ENCODE peak calls at places on chromosomes 7 and 10, in nine cellular contexts. One of them, this sample, is unnamed.

GRCh38 chr10:122113161-122113944 is 124.4 kb downstream of the TACC2 start:
- DNase-seq in suprapubic skin: peak
- DNase-seq in H54: peak
- DNase-seq in NB4: peak
- DNase-seq in body of pancreas: peak
- DNase-seq in HCT116: peak
- DNase-seq in adrenal gland: peak
- DNase-seq in stomach: peak
- DNase-seq in sigmoid colon: peak
- DNase-seq in this sample: peak

GRCh38 chr7:116557066-116557585 is 32.3 kb downstream of the CAV1 start:
- DNase-seq in suprapubic skin: no peak
- DNase-seq in stomach: no peak
- DNase-seq in H54: no peak
- DNase-seq in sigmoid colon: no peak
- DNase-seq in HCT116: no peak
- DNase-seq in adrenal gland: no peak
- DNase-seq in body of pancreas: no peak
- DNase-seq in NB4: no peak
- DNase-seq in this sample: no peak

GRCh38 chr10:23171232-23171876 is 20.8 kb upstream of the PTF1A start:
- DNase-seq in sigmoid colon: no peak
- DNase-seq in H54: no peak
- DNase-seq in HCT116: no peak
- DNase-seq in body of pancreas: peak
- DNase-seq in suprapubic skin: no peak
- DNase-seq in adrenal gland: peak
- DNase-seq in stomach: no peak
- DNase-seq in NB4: peak
- DNase-seq in this sample: no peak

GRCh38 chr10:23173549-23174074 is 18.5 kb upstream of the PTF1A start:
- DNase-seq in H54: no peak
- DNase-seq in NB4: no peak
- DNase-seq in stomach: no peak
- DNase-seq in body of pancreas: no peak
- DNase-seq in suprapubic skin: no peak
- DNase-seq in sigmoid colon: no peak
- DNase-seq in adrenal gland: no peak
- DNase-seq in HCT116: no peak
- DNase-seq in this sample: no peak

GRCh38 chr7:43198599-43199090 is 86.2 kb downstream of the HECW1 start:
- DNase-seq in NB4: no peak
- DNase-seq in sigmoid colon: no peak
- DNase-seq in H54: no peak
- DNase-seq in HCT116: no peak
- DNase-seq in stomach: no peak
- DNase-seq in suprapubic skin: no peak
- DNase-seq in body of pancreas: no peak
- DNase-seq in adrenal gland: no peak
- DNase-seq in this sample: no peak

GRCh38 chr7:112481833-112482669 is 1.3 kb downstream of the LSMEM1 start:
- DNase-seq in NB4: peak
- DNase-seq in suprapubic skin: no peak
- DNase-seq in adrenal gland: peak
- DNase-seq in sigmoid colon: peak
- DNase-seq in H54: peak
- DNase-seq in HCT116: peak
- DNase-seq in body of pancreas: peak
- DNase-seq in stomach: no peak
- DNase-seq in this sample: peak

GRCh38 chr10:124736491-124737136 is 7.6 kb downstream of the FAM53B start:
- DNase-seq in suprapubic skin: no peak
- DNase-seq in sigmoid colon: peak
- DNase-seq in NB4: no peak
- DNase-seq in body of pancreas: peak
- DNase-seq in stomach: peak
- DNase-seq in HCT116: no peak
- DNase-seq in H54: peak
- DNase-seq in adrenal gland: peak
- DNase-seq in this sample: peak

GRCh38 chr10:118256825-118257570 is 85.1 kb downstream of the FAM204A start:
- DNase-seq in body of pancreas: no peak
- DNase-seq in HCT116: no peak
- DNase-seq in stomach: no peak
- DNase-seq in adrenal gland: no peak
- DNase-seq in sigmoid colon: no peak
- DNase-seq in suprapubic skin: no peak
- DNase-seq in H54: no peak
- DNase-seq in NB4: no peak
- DNase-seq in this sample: no peak

GRCh38 chr10:86188326-86188725 is 178.3 kb downstream of the GRID1 start:
- DNase-seq in HCT116: no peak
- DNase-seq in body of pancreas: no peak
- DNase-seq in suprapubic skin: peak
- DNase-seq in sigmoid colon: no peak
- DNase-seq in NB4: no peak
- DNase-seq in adrenal gland: no peak
- DNase-seq in H54: no peak
- DNase-seq in stomach: peak
- DNase-seq in this sample: no peak

DNA sequence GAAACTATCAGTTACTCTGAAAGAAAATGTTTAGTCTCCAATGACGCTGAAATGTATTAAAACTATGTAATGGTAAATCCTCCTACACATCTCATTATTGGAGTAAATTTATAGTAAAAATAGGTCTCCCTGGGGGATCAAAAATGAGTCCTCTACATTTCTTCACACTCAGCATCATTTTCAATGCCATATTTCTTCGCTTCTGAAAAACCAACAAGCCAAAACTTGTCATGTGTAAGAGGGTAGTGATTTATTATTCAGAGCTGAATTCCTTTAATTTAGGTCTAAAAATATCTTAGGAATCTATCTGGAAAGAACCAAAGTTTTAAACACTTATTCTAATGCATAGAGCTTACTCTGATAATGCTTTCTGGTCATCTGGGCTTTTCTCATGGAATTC is 3.0 kb downstream of the PDK4 start:
- DNase-seq in sigmoid colon: no peak
- DNase-seq in NB4: no peak
- DNase-seq in stomach: no peak
- DNase-seq in suprapubic skin: no peak
- DNase-seq in adrenal gland: no peak
- DNase-seq in HCT116: no peak
- DNase-seq in H54: no peak
- DNase-seq in body of pancreas: no peak
- DNase-seq in this sample: no peak
- TF ChIP-seq POLR2A in sigmoid colon: no peak
- TF ChIP-seq POLR2A in NB4: no peak
- TF ChIP-seq POLR2A in stomach: no peak
- TF ChIP-seq POLR2A in suprapubic skin: no peak
- TF ChIP-seq POLR2A in adrenal gland: no peak
- TF ChIP-seq POLR2A in HCT116: no peak
- TF ChIP-seq POLR2A in H54: no peak
- TF ChIP-seq POLR2A in body of pancreas: no peak
- TF ChIP-seq POLR2A in this sample: no peak

GRCh38 chr10:60835005-60835404 is 56.7 kb downstream of the CDK1 start:
- DNase-seq in suprapubic skin: no peak
- DNase-seq in adrenal gland: no peak
- DNase-seq in NB4: no peak
- DNase-seq in body of pancreas: no peak
- DNase-seq in sigmoid colon: no peak
- DNase-seq in HCT116: no peak
- DNase-seq in H54: no peak
- DNase-seq in stomach: no peak
- DNase-seq in this sample: no peak
- TF ChIP-seq POLR2A in suprapubic skin: no peak
- TF ChIP-seq POLR2A in adrenal gland: no peak
- TF ChIP-seq POLR2A in NB4: no peak
- TF ChIP-seq POLR2A in body of pancreas: no peak
- TF ChIP-seq POLR2A in sigmoid colon: no peak
- TF ChIP-seq POLR2A in HCT116: no peak
- TF ChIP-seq POLR2A in H54: no peak
- TF ChIP-seq POLR2A in stomach: no peak
- TF ChIP-seq POLR2A in this sample: no peak

DNA sequence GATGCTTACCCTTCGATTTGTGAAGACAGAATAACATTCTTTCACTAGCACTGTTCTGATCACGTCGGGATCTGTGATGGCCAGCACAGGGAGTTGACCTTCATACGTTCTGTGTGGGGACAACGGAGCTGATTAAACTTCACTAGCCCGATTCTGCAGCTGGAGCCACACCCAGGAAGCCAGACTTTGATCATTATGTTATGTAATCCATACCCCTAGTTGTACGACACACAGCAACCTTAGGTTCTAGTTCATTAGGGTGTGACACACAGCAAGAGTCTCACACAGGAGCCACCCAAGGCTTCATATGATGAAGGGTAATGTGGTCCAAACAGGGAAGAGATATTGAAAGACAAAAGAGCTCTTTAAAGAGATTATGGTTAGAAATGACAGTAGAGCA is 7.2 kb downstream of the CYP3A5 start:
- DNase-seq in adrenal gland: no peak
- DNase-seq in suprapubic skin: no peak
- DNase-seq in NB4: no peak
- DNase-seq in sigmoid colon: no peak
- DNase-seq in stomach: no peak
- DNase-seq in H54: no peak
- DNase-seq in HCT116: no peak
- DNase-seq in body of pancreas: no peak
- DNase-seq in this sample: no peak
- TF ChIP-seq POLR2A in adrenal gland: no peak
- TF ChIP-seq POLR2A in suprapubic skin: no peak
- TF ChIP-seq POLR2A in NB4: no peak
- TF ChIP-seq POLR2A in sigmoid colon: no peak
- TF ChIP-seq POLR2A in stomach: no peak
- TF ChIP-seq POLR2A in H54: no peak
- TF ChIP-seq POLR2A in HCT116: no peak
- TF ChIP-seq POLR2A in body of pancreas: no peak
- TF ChIP-seq POLR2A in this sample: no peak

GRCh38 chr10:7027913-7028808 is 382.7 kb downstream of the SFMBT2 start:
- DNase-seq in sigmoid colon: no peak
- DNase-seq in NB4: peak
- DNase-seq in HCT116: no peak
- DNase-seq in H54: no peak
- DNase-seq in suprapubic skin: no peak
- DNase-seq in body of pancreas: no peak
- DNase-seq in stomach: no peak
- DNase-seq in adrenal gland: no peak
- DNase-seq in this sample: no peak
- TF ChIP-seq POLR2A in sigmoid colon: no peak
- TF ChIP-seq POLR2A in NB4: no peak
- TF ChIP-seq POLR2A in HCT116: no peak
- TF ChIP-seq POLR2A in H54: no peak
- TF ChIP-seq POLR2A in suprapubic skin: no peak
- TF ChIP-seq POLR2A in body of pancreas: no peak
- TF ChIP-seq POLR2A in stomach: no peak
- TF ChIP-seq POLR2A in adrenal gland: no peak
- TF ChIP-seq POLR2A in this sample: no peak

GRCh38 chr7:121397832-121398231 is 1.7 kb upstream of the FAM3C start:
- DNase-seq in NB4: no peak
- DNase-seq in body of pancreas: peak
- DNase-seq in adrenal gland: no peak
- DNase-seq in sigmoid colon: no peak
- DNase-seq in stomach: no peak
- DNase-seq in HCT116: no peak
- DNase-seq in suprapubic skin: no peak
- DNase-seq in H54: no peak
- DNase-seq in this sample: no peak

GRCh38 chr7:121397346-121397745 is 1.2 kb upstream of the FAM3C start:
- DNase-seq in body of pancreas: no peak
- DNase-seq in H54: no peak
- DNase-seq in stomach: no peak
- DNase-seq in suprapubic skin: no peak
- DNase-seq in NB4: no peak
- DNase-seq in HCT116: no peak
- DNase-seq in sigmoid colon: no peak
- DNase-seq in adrenal gland: no peak
- DNase-seq in this sample: no peak

GRCh38 chr7:121394709-121395140 is 1.4 kb downstream of the FAM3C start:
- DNase-seq in H54: no peak
- DNase-seq in adrenal gland: peak
- DNase-seq in HCT116: no peak
- DNase-seq in NB4: peak
- DNase-seq in sigmoid colon: no peak
- DNase-seq in suprapubic skin: no peak
- DNase-seq in body of pancreas: peak
- DNase-seq in stomach: peak
- DNase-seq in this sample: no peak

GRCh38 chr7:121395494-121395960 is 581 bp downstream of the FAM3C start:
- DNase-seq in adrenal gland: no peak
- DNase-seq in suprapubic skin: no peak
- DNase-seq in HCT116: no peak
- DNase-seq in stomach: peak
- DNase-seq in H54: peak
- DNase-seq in body of pancreas: peak
- DNase-seq in sigmoid colon: no peak
- DNase-seq in NB4: peak
- DNase-seq in this sample: no peak

DNA sequence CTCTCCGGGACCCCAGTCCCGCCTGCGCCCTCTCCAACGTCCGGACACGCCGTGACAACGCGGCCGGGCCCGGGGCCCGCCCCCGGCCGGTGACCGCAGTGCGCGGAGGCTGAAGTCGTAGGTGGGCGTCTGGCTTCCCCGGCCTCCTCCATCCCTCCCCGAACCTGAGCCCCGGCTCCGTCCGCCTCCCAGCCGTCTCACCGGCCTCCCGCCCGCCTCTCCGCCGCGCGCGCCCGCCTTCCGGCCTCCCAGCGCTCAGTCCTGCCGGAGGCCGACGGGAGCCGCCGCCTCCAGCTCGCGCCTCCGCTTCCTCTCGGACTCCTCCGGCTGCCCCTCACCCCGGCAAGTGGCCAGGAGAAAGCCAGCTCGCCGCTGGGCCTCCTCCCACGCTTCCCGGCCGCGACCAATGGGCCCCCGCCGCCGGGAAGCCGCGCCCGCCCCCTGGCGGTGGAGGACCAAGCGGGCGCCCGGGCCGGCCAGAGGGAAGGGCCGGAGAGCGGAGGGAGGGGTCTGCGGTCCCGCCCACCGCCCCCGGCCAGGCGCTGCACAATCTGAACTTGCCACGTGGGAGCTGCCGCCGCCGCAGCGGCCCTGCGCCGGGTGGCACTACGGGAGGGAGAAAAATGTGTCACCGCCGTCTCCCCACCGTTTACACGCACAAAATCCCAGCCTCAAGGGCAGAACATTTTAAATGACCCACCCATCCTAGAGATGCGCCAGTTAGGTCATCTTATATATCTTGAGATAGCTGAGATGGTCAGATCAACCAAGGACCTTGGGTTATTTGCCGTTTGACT is at the start of gene FAM3C:
- DNase-seq in HCT116: peak
- DNase-seq in adrenal gland: peak
- DNase-seq in NB4: peak
- DNase-seq in stomach: peak
- DNase-seq in suprapubic skin: peak
- DNase-seq in body of pancreas: peak
- DNase-seq in sigmoid colon: peak
- DNase-seq in H54: peak
- DNase-seq in this sample: peak
- TF ChIP-seq POLR2A in HCT116: peak
- TF ChIP-seq POLR2A in adrenal gland: peak
- TF ChIP-seq POLR2A in NB4: peak
- TF ChIP-seq POLR2A in stomach: no peak
- TF ChIP-seq POLR2A in suprapubic skin: peak
- TF ChIP-seq POLR2A in body of pancreas: peak
- TF ChIP-seq POLR2A in sigmoid colon: peak
- TF ChIP-seq POLR2A in H54: peak
- TF ChIP-seq POLR2A in this sample: peak